ENCODE peak calls at places on chromosomes 1 and 21, in six cellular contexts. One of them, this sample, is unnamed.

GRCh38 chr1:52153898-52154297 is 12.0 kb downstream of the ZFYVE9 start:
- DNase-seq in GM12865: no peak
- DNase-seq in dermis blood vessel endothelial cell: no peak
- DNase-seq in T-cell: no peak
- DNase-seq in GM03348: no peak
- DNase-seq in A549: no peak
- DNase-seq in this sample: no peak

GRCh38 chr1:201025571-201026002 is 2.1 kb upstream of the KIF21B start:
- DNase-seq in A549: peak
- DNase-seq in GM12865: peak
- DNase-seq in dermis blood vessel endothelial cell: peak
- DNase-seq in GM03348: no peak
- DNase-seq in T-cell: no peak
- DNase-seq in this sample: no peak

GRCh38 chr1:51287966-51288365 is 42.4 kb downstream of the TTC39A start:
- DNase-seq in GM12865: no peak
- DNase-seq in T-cell: no peak
- DNase-seq in dermis blood vessel endothelial cell: no peak
- DNase-seq in GM03348: no peak
- DNase-seq in A549: no peak
- DNase-seq in this sample: no peak

GRCh38 chr1:48930011-48930410 is 153.3 kb upstream of the BEND5 start:
- DNase-seq in GM03348: no peak
- DNase-seq in T-cell: no peak
- DNase-seq in A549: no peak
- DNase-seq in GM12865: no peak
- DNase-seq in dermis blood vessel endothelial cell: no peak
- DNase-seq in this sample: no peak

GRCh38 chr1:106962591-106962990 is 93.9 kb upstream of the PRMT6 start:
- DNase-seq in dermis blood vessel endothelial cell: no peak
- DNase-seq in GM12865: no peak
- DNase-seq in GM03348: no peak
- DNase-seq in T-cell: no peak
- DNase-seq in A549: no peak
- DNase-seq in this sample: no peak

GRCh38 chr1:175154595-175155472 is 37.7 kb downstream of the KIAA0040 start:
- DNase-seq in dermis blood vessel endothelial cell: peak
- DNase-seq in T-cell: peak
- DNase-seq in A549: peak
- DNase-seq in GM12865: peak
- DNase-seq in GM03348: peak
- DNase-seq in this sample: peak

GRCh38 chr1:216600730-216601426 is 122.4 kb downstream of the ESRRG start:
- DNase-seq in dermis blood vessel endothelial cell: peak
- DNase-seq in GM03348: peak
- DNase-seq in GM12865: peak
- DNase-seq in A549: peak
- DNase-seq in T-cell: no peak
- DNase-seq in this sample: peak

GRCh38 chr1:44249543-44249942 is 36.3 kb downstream of the DMAP1 start:
- DNase-seq in GM03348: no peak
- DNase-seq in A549: no peak
- DNase-seq in T-cell: no peak
- DNase-seq in dermis blood vessel endothelial cell: no peak
- DNase-seq in GM12865: no peak
- DNase-seq in this sample: no peak

GRCh38 chr1:231828182-231828920 is 201.8 kb downstream of the DISC1 start:
- DNase-seq in GM12865: no peak
- DNase-seq in GM03348: peak
- DNase-seq in T-cell: no peak
- DNase-seq in dermis blood vessel endothelial cell: peak
- DNase-seq in A549: peak
- DNase-seq in this sample: peak

GRCh38 chr1:53134961-53135734 is 7.3 kb downstream of the SLC1A7 start:
- DNase-seq in dermis blood vessel endothelial cell: no peak
- DNase-seq in GM03348: peak
- DNase-seq in GM12865: no peak
- DNase-seq in T-cell: no peak
- DNase-seq in A549: no peak
- DNase-seq in this sample: peak

GRCh38 chr1:107623431-107623830 is 341.5 kb downstream of the VAV3 start:
- DNase-seq in dermis blood vessel endothelial cell: no peak
- DNase-seq in T-cell: no peak
- DNase-seq in A549: no peak
- DNase-seq in GM12865: no peak
- DNase-seq in GM03348: no peak
- DNase-seq in this sample: no peak

GRCh38 chr21:25813917-25814316 is 79.1 kb downstream of the GABPA start:
- DNase-seq in GM03348: no peak
- DNase-seq in dermis blood vessel endothelial cell: no peak
- DNase-seq in T-cell: no peak
- DNase-seq in A549: no peak
- DNase-seq in GM12865: no peak
- DNase-seq in this sample: no peak

GRCh38 chr1:87170151-87170550 is 158.5 kb upstream of the LMO4 start:
- DNase-seq in GM12865: no peak
- DNase-seq in GM03348: no peak
- DNase-seq in T-cell: no peak
- DNase-seq in dermis blood vessel endothelial cell: no peak
- DNase-seq in A549: no peak
- DNase-seq in this sample: no peak

GRCh38 chr1:51728611-51729155 is 111.8 kb downstream of the OSBPL9 start:
- DNase-seq in GM03348: no peak
- DNase-seq in GM12865: peak
- DNase-seq in dermis blood vessel endothelial cell: no peak
- DNase-seq in A549: no peak
- DNase-seq in T-cell: no peak
- DNase-seq in this sample: no peak

GRCh38 chr1:48831579-48831978 is 54.9 kb upstream of the BEND5 start:
- DNase-seq in GM03348: no peak
- DNase-seq in GM12865: no peak
- DNase-seq in A549: no peak
- DNase-seq in dermis blood vessel endothelial cell: no peak
- DNase-seq in T-cell: no peak
- DNase-seq in this sample: no peak

GRCh38 chr1:210464519-210465039 is 135.9 kb downstream of the HHAT start:
- DNase-seq in dermis blood vessel endothelial cell: no peak
- DNase-seq in GM03348: no peak
- DNase-seq in GM12865: peak
- DNase-seq in A549: no peak
- DNase-seq in T-cell: no peak
- DNase-seq in this sample: peak

GRCh38 chr21:19507682-19508260 is 1104.2 kb upstream of the TMPRSS15 start:
- DNase-seq in GM12865: peak
- DNase-seq in GM03348: no peak
- DNase-seq in dermis blood vessel endothelial cell: no peak
- DNase-seq in A549: no peak
- DNase-seq in T-cell: no peak
- DNase-seq in this sample: no peak

GRCh38 chr1:87794788-87795614 is 466.3 kb downstream of the LMO4 start:
- DNase-seq in GM03348: peak
- DNase-seq in GM12865: no peak
- DNase-seq in T-cell: no peak
- DNase-seq in dermis blood vessel endothelial cell: peak
- DNase-seq in A549: peak
- DNase-seq in this sample: peak

GRCh38 chr1:218459878-218460277 is 114.7 kb downstream of the TGFB2 start:
- DNase-seq in A549: peak
- DNase-seq in GM12865: peak
- DNase-seq in GM03348: peak
- DNase-seq in T-cell: no peak
- DNase-seq in dermis blood vessel endothelial cell: peak
- DNase-seq in this sample: peak

GRCh38 chr21:45039309-45040113 is 34.9 kb upstream of the ADARB1 start:
- DNase-seq in dermis blood vessel endothelial cell: no peak
- DNase-seq in GM03348: no peak
- DNase-seq in T-cell: no peak
- DNase-seq in A549: no peak
- DNase-seq in GM12865: no peak
- DNase-seq in this sample: no peak

GRCh38 chr1:205505791-205506190 is 1.3 kb downstream of the CDK18 start:
- DNase-seq in A549: no peak
- DNase-seq in GM12865: no peak
- DNase-seq in GM03348: peak
- DNase-seq in dermis blood vessel endothelial cell: no peak
- DNase-seq in T-cell: no peak
- DNase-seq in this sample: no peak

GRCh38 chr1:221456918-221457317 is 285.0 kb downstream of the DUSP10 start:
- DNase-seq in dermis blood vessel endothelial cell: no peak
- DNase-seq in T-cell: no peak
- DNase-seq in GM12865: no peak
- DNase-seq in A549: no peak
- DNase-seq in GM03348: no peak
- DNase-seq in this sample: no peak

GRCh38 chr1:115356356-115356755 is 18.3 kb upstream of the NGF start:
- DNase-seq in dermis blood vessel endothelial cell: no peak
- DNase-seq in T-cell: no peak
- DNase-seq in GM12865: no peak
- DNase-seq in A549: no peak
- DNase-seq in GM03348: no peak
- DNase-seq in this sample: no peak

GRCh38 chr1:14877224-14877623 is 276.3 kb upstream of the TMEM51 start:
- DNase-seq in dermis blood vessel endothelial cell: no peak
- DNase-seq in T-cell: no peak
- DNase-seq in GM12865: no peak
- DNase-seq in GM03348: no peak
- DNase-seq in A549: no peak
- DNase-seq in this sample: no peak

This sample was measured in LoVo.